ENCODE peak calls at places on chromosomes 11 and 22, in nine cellular contexts. W is K562, Y is PC-9, R is GM23248, K is IMR-90, N is neuronal stem cell, Z is endothelial cell of umbilical vein, P is neural progenitor cell, S is fibroblast of lung. E is an unnamed sample.

GRCh38 chr11:2166091-2166851 is 5.3 kb upstream of the INS start:
- DNase-seq in R (peak), W (peak), Z (no peak), K (no peak), P (peak), N (no peak), S (peak), Y (no peak), E (no peak)

GRCh38 chr11:131217313-131218297 is 152.8 kb upstream of the NTM start:
- DNase-seq in S (no peak), P (no peak), Z (no peak), K (peak), W (no peak), Y (no peak), R (peak), N (no peak), E (no peak)

GRCh38 chr11:14676068-14676467 is 32.5 kb downstream of the PDE3B start:
- DNase-seq in S (no peak), P (no peak), Y (no peak), N (no peak), Z (no peak), W (no peak), K (no peak), R (no peak), E (no peak)

GRCh38 chr22:49701380-49702067 is 126.1 kb downstream of the BRD1 start:
- DNase-seq in R (no peak), P (no peak), S (no peak), Z (no peak), W (peak), K (no peak), N (no peak), Y (no peak), E (no peak)

GRCh38 chr11:62542750-62543567 is 3.6 kb downstream of the AHNAK start:
- DNase-seq in N (peak), Y (peak), Z (peak), W (peak), S (peak), P (peak), K (peak), R (peak), E (peak)

GRCh38 chr11:79062814-79063762 is 377.7 kb downstream of the TENM4 start:
- DNase-seq in P (peak), N (no peak), Z (peak), R (peak), S (no peak), Y (no peak), W (peak), K (peak), E (peak)

GRCh38 chr22:35539487-35539886 is 1.1 kb upstream of the RASD2 start:
- DNase-seq in R (no peak), Y (no peak), K (no peak), N (no peak), Z (no peak), W (no peak), S (no peak), P (no peak), E (no peak)

GRCh38 chr11:57974132-57974531 is 49.5 kb upstream of the OR9Q1 start:
- DNase-seq in N (no peak), P (no peak), Y (no peak), S (no peak), W (no peak), Z (no peak), R (no peak), K (no peak), E (no peak)

GRCh38 chr22:50271519-50271970 is 1.4 kb upstream of the MAPK11 start:
- DNase-seq in P (peak), R (peak), N (peak), S (peak), Z (peak), W (peak), Y (peak), K (peak), E (peak)

GRCh38 chr11:326592-326841 is 5.9 kb upstream of the IFITM3 start:
- DNase-seq in P (no peak), K (no peak), W (no peak), Y (no peak), R (no peak), Z (no peak), S (no peak), N (no peak), E (peak)

GRCh38 chr11:19786644-19787043 is 74.0 kb downstream of the NAV2 start:
- DNase-seq in K (no peak), R (no peak), S (no peak), Z (no peak), N (no peak), Y (no peak), W (no peak), P (no peak), E (no peak)

GRCh38 chr11:102476812-102477211 is 24.2 kb upstream of the TMEM123 start:
- DNase-seq in P (peak), N (no peak), Z (peak), Y (peak), R (no peak), K (peak), S (no peak), W (peak), E (no peak)

GRCh38 chr11:826836-827145 is 928 bp upstream of the CRACR2B start:
- DNase-seq in R (no peak), K (no peak), P (no peak), Z (no peak), N (no peak), W (no peak), S (no peak), Y (no peak), E (no peak)

GRCh38 chr22:36021649-36022048 is 7.0 kb downstream of the RBFOX2 start:
- DNase-seq in W (no peak), P (no peak), Z (no peak), N (no peak), R (no peak), Y (no peak), K (no peak), S (no peak), E (no peak)

GRCh38 chr22:19107730-19108074 is 14.5 kb downstream of the DGCR2 start:
- DNase-seq in N (no peak), Y (no peak), K (no peak), W (no peak), Z (no peak), R (no peak), P (no peak), S (no peak), E (no peak)

DNA sequence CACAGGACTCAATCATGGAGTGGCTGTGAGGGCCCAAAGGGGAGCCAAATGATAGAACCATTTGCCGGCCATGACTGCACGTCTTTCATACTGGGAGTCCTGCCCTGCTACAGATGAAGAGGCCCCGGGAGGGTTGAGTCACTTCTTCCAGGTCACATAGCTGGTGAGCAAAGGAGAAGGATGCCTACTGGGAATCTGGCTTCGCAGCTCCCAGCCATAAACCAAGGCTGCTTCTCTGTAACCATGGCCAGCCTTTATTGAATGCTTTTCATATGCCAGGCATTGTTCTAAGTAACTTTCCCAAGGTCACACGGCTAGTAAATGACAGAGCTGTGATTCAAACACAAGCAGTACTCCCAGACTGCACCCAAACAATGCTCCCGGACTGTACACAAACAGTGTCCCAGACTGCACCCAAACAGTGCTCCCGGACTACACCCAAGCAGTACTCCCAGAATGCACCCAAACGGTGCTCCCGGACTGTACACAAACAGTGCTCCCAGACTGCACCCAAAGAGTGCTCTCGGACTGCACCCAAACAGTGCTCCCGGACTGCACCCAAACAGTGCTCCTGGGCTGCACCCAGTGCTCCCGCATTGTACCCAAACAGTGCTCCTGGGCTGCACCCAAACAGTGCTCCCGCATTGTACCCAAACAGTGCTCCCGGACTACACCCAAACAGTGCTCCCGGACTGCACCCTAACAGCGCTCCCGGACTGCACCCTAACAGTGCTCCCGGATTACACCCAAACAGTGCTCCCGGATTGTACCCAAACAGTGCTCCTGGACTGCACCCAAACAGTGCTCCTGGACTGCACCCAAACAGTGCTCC is 89.8 kb downstream of the FBXO7 start:
- DNase-seq in Y (no peak), S (peak), R (peak), P (no peak), K (peak), N (no peak), W (no peak), Z (no peak), E (no peak)
- H2AFZ ChIP-seq in Y (no peak), S (no peak), R (no peak), P (no peak), K (peak), N (no peak), W (no peak), Z (no peak), E (no peak)

DNA sequence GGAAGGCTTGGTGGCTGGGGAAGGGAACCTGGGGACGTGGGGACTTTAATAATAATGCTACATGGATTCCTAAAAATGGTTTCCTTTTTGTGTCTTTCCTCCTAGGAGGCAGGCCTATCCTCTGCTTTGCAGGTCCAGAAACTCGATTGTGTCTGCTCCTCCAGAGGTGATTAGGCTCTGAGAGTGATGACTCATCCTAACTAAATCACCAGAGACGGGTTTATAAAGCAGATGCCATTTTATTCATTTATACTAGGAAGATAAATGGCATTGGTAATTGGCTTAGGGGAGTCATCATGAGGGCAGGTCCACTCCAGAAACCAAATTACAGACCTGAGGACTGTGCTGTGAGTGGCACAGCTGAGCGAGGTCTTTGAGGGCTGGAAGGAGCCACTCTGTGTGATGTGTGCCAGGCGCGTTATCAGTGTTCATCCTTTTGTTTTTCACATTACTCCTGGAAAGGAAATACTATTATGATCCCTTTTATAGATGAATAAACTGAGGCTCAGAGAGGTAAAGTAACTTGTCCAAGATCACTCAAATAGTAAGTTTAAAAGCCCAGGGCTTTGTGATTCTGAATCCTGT is 7.1 kb downstream of the NLRX1 start:
- DNase-seq in K (peak), W (peak), P (no peak), N (no peak), R (peak), Y (no peak), S (peak), Z (peak), E (peak)
- H2AFZ ChIP-seq in K (no peak), W (peak), P (no peak), N (no peak), R (no peak), Y (no peak), S (no peak), Z (peak), E (peak)

GRCh38 chr11:34380696-34381095 is 22.9 kb upstream of the ABTB2 start:
- DNase-seq in K (peak), S (peak), R (peak), P (no peak), Z (no peak), W (no peak), Y (no peak), N (no peak), E (no peak)
- H2AFZ ChIP-seq in K (no peak), S (no peak), R (no peak), P (no peak), Z (no peak), W (no peak), Y (no peak), N (no peak), E (no peak)

GRCh38 chr22:33302049-33302545 is 243.9 kb upstream of the SYN3 start:
- DNase-seq in R (peak), W (peak), P (peak), Y (peak), N (peak), K (peak), Z (peak), S (peak), E (peak)
- H2AFZ ChIP-seq in R (no peak), W (no peak), P (no peak), Y (no peak), N (peak), K (peak), Z (no peak), S (peak), E (no peak)

GRCh38 chr22:37259540-37260029 is 15.5 kb upstream of the RAC2 start:
- DNase-seq in R (peak), Z (peak), S (peak), N (no peak), W (peak), P (peak), Y (peak), K (peak), E (peak)
- H2AFZ ChIP-seq in R (peak), Z (peak), S (no peak), N (peak), W (peak), P (peak), Y (no peak), K (peak), E (no peak)

E was measured in SK-N-SH.